ENCODE peak calls at places on chromosomes 11 and 22, in seven cellular contexts. P, Z, D, E, O, Y and X are unnamed samples.

GRCh38 chr11:125080531-125080911 is 17.4 kb downstream of the SLC37A2 start:
- DNase-seq in P (no peak), Z (no peak), D (no peak), E (no peak), O (no peak), Y (peak; percentile 16), X (no peak)

GRCh38 chr11:34381775-34382174 is 24.0 kb upstream of the ABTB2 start:
- DNase-seq in P (no peak), Z (no peak), D (no peak), E (no peak), O (no peak), Y (no peak), X (no peak)

GRCh38 chr11:64224891-64225607 is 937 bp downstream of the TRPT1 start:
- DNase-seq in P (no peak), Z (no peak), D (no peak), E (peak; percentile 46), O (no peak), Y (peak; percentile 33), X (no peak)

GRCh38 chr11:75873417-75874148 is 58.6 kb downstream of the UVRAG start:
- DNase-seq in P (peak; percentile 73), Z (no peak), D (no peak), E (no peak), O (no peak), Y (no peak), X (no peak)

GRCh38 chr11:14341968-14342367 is 17.0 kb downstream of the RRAS2 start:
- DNase-seq in P (no peak), Z (no peak), D (no peak), E (no peak), O (no peak), Y (no peak), X (no peak)

GRCh38 chr22:42202048-42202447 is 68.4 kb downstream of the TCF20 start:
- DNase-seq in P (no peak), Z (no peak), D (no peak), E (no peak), O (no peak), Y (no peak), X (no peak)

GRCh38 chr11:95392644-95393043 is 161.6 kb upstream of the SESN3 start:
- DNase-seq in P (no peak), Z (no peak), D (no peak), E (no peak), O (no peak), Y (no peak), X (no peak)

GRCh38 chr11:73206751-73207280 is 11.3 kb upstream of the P2RY2 start:
- DNase-seq in P (no peak), Z (no peak), D (no peak), E (no peak), O (no peak), Y (no peak), X (no peak)

GRCh38 chr11:10899542-10899830 is 41.6 kb upstream of the ZBED5 start:
- DNase-seq in P (no peak), Z (no peak), D (no peak), E (peak; percentile 94), O (no peak), Y (peak; percentile 40), X (no peak)

GRCh38 chr11:403761-404431 is 9.9 kb downstream of the PKP3 start:
- DNase-seq in P (no peak), Z (no peak), D (no peak), E (no peak), O (no peak), Y (no peak), X (no peak)

GRCh38 chr22:36409911-36410756 is 22.4 kb upstream of the MYH9 start:
- DNase-seq in P (no peak), Z (peak; percentile 96), D (peak; percentile 97), E (peak; percentile 44), O (peak; percentile 96), Y (no peak), X (peak; percentile 80)

GRCh38 chr11:61042961-61043540 is 59.2 kb upstream of the CD5 start:
- DNase-seq in P (peak; percentile 61), Z (no peak), D (no peak), E (no peak), O (no peak), Y (no peak), X (no peak)

GRCh38 chr11:64372802-64373597 is 14.0 kb downstream of the RPS6KA4 start:
- DNase-seq in P (no peak), Z (peak; percentile 92), D (peak; percentile 51), E (peak; percentile 89), O (no peak), Y (peak; percentile 90), X (peak; percentile 46)

GRCh38 chr11:118056806-118057205 is 20.1 kb upstream of the TMPRSS4 start:
- DNase-seq in P (no peak), Z (no peak), D (no peak), E (no peak), O (no peak), Y (no peak), X (no peak)

GRCh38 chr22:48662476-48663150 is 1165.1 kb downstream of the BRD1 start:
- DNase-seq in P (no peak), Z (no peak), D (no peak), E (no peak), O (no peak), Y (no peak), X (no peak)

GRCh38 chr22:36853407-36854099 is 7.3 kb upstream of the NCF4 start:
- DNase-seq in P (no peak), Z (peak; percentile 40), D (peak; percentile 25), E (peak; percentile 65), O (peak; percentile 69), Y (peak; percentile 70), X (no peak)

DNA sequence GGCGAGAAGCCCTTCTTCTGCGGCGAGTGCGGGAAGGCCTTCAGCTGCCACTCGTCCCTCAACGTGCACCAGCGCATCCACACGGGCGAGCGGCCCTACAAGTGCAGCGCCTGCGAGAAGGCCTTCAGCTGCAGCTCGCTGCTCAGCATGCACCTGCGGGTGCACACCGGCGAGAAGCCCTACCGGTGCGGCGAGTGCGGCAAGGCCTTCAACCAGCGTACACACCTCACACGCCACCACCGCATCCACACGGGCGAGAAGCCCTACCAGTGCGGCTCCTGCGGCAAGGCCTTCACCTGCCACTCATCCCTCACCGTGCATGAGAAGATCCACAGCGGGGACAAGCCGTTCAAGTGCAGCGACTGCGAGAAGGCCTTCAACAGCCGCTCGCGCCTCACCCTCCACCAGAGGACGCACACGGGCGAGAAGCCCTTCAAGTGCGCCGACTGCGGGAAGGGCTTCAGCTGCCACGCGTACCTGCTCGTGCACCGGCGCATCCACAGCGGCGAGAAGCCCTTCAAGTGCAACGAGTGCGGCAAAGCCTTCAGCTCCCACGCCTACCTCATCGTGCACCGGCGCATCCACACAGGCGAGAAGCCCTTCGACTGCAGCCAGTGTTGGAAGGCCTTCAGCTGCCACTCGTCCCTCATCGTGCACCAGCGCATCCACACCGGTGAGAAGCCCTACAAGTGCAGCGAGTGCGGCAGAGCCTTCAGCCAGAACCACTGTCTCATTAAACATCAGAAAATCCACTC is 12.2 kb downstream of the ZNF74 start:
- DNase-seq in P (no peak), Z (no peak), D (no peak), E (no peak), O (no peak), Y (no peak), X (no peak)
- TF ChIP-seq JUND in P (no peak), Z (no peak), D (no peak), E (no peak), O (no peak), Y (no peak), X (no peak)

GRCh38 chr11:120316880-120317688 is 8.0 kb upstream of the TLCD5 start:
- DNase-seq in P (no peak), Z (no peak), D (no peak), E (no peak), O (no peak), Y (no peak), X (peak; percentile 98)
- TF ChIP-seq JUND in P (no peak), Z (peak; percentile 37), D (no peak), E (no peak), O (no peak), Y (no peak), X (no peak)

DNA sequence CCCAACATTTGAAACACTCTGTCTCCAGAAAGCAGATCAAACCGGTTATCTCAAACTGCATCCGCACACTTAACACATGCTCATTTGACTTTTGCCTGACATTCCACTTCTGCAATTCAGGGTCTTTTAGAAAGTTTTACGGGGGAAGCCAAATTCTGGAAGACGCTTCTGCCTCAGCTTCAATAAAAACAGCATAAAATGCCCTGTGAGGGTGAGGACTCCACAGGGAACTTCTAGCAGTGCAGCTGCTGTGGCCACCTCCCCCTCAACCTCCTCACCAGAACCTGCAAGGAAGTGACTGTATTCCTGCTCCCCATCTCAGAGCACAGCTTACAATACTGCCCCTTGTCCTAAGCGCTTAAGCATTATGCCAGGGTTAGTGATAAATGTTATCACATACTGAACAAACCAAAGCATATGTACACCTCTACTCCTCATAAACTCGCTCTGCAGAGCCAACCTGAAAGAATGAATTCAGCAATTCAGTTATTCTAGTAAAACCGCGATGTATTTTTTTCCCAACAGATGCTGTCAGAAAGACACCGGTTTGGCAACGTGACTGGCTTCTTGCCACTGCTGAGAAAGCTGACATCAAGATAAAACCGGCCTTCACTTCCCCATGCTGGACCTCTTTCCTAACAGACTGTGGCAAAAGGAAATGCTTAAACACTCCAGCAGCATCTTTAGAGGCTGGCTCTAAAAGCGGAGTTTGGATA is 52.2 kb downstream of the PRDM10 start:
- DNase-seq in P (no peak), Z (no peak), D (no peak), E (peak; percentile 59), O (no peak), Y (no peak), X (no peak)
- TF ChIP-seq JUND in P (no peak), Z (no peak), D (no peak), E (no peak), O (no peak), Y (no peak), X (no peak)

DNA sequence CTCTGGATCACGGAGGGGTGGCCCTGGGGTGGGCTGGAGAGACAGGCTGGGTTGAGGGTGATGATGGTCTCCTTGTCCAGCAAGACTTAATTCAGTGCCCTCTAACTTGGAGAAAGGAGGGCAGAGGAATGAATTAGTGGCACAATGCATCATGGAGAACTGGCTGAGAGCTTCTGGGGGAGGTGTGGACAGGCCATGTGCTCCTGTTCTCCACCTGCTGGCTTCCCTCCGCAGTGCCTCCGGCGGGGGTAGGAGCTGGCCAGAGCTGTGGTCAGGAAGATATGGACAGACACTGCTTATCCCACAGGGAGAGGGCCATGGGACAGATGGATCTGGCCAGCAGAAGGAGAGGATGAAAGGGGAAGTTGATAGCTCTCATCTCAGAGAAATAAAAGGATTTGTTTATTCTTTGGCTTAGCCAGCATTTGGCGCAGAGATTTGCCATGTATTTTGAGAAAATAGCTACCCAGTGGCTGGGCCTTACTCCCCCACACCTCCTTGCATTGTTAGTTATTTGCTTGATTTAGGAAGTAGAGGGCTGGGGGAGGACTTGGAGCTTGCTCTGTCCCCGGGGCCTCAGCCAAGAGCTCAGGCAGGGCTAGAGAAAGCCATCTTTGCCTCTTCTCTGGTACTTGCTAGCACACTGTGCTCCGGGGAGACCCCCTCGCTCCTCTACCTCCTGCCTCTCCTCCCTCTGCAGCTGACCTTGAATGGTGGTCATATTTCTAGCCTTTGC is 93.2 kb downstream of the SCN3B start:
- DNase-seq in P (no peak), Z (no peak), D (peak; percentile 7), E (peak; percentile 8), O (no peak), Y (peak; percentile 83), X (peak; percentile 88)
- TF ChIP-seq JUND in P (no peak), Z (no peak), D (no peak), E (no peak), O (no peak), Y (no peak), X (no peak)

DNA sequence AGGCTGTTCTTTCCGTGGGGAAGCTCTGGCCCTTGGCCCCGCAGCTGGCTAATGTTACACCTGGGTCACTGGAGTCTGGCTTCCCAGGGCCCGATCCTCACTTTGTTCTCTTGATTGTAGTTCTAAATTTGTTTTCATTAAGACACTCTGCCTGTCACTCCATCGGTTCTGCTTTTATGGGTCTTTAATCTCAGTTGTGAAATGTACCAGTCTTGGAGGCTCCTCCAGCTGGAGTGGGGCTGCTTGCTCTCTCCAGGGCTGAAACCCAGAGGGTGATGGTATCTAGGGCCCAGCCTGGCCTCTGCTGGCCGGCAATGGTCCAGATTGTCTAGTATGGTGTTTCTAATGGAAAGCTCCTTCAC is 352.9 kb downstream of the TENM4 start:
- DNase-seq in P (no peak), Z (no peak), D (no peak), E (no peak), O (no peak), Y (peak; percentile 50), X (no peak)
- TF ChIP-seq JUND in P (no peak), Z (no peak), D (no peak), E (no peak), O (no peak), Y (no peak), X (no peak)